ENCODE peak calls at places on chromosomes 3 and 15, in four cellular contexts. Y, D, W and O are unnamed samples.

GRCh38 chr3:46881819-46882376 is 4.4 kb downstream of the PTH1R start:
- DNase-seq in Y (no peak), D (no peak), W (no peak), O (no peak)

GRCh38 chr3:4637265-4637664 is 144.1 kb downstream of the ITPR1 start:
- DNase-seq in Y (no peak), D (no peak), W (no peak), O (no peak)

GRCh38 chr15:34588046-34588674 is 4.7 kb upstream of the GOLGA8B start:
- DNase-seq in Y (peak; percentile 80), D (peak; percentile 45), W (peak; percentile 85), O (peak; percentile 51)

GRCh38 chr3:21524113-21524512 is 226.9 kb downstream of the ZNF385D start:
- DNase-seq in Y (no peak), D (no peak), W (peak; percentile 51), O (no peak)

GRCh38 chr15:67887776-67888175 is 47.9 kb upstream of the RNU6-1 start:
- DNase-seq in Y (no peak), D (no peak), W (no peak), O (no peak)

GRCh38 chr3:13852638-13853009 is 27.2 kb downstream of the WNT7A start:
- DNase-seq in Y (no peak), D (no peak), W (no peak), O (no peak)

GRCh38 chr3:115996420-115997108 is 373.3 kb downstream of the GAP43 start:
- DNase-seq in Y (peak; percentile 41), D (no peak), W (no peak), O (no peak)

GRCh38 chr3:146156801-146157310 is 4.1 kb downstream of the PLOD2 start:
- DNase-seq in Y (no peak), D (no peak), W (no peak), O (no peak)

GRCh38 chr15:77009646-77010311 is 14.9 kb downstream of the PSTPIP1 start:
- DNase-seq in Y (peak; percentile 14), D (no peak), W (peak; percentile 20), O (no peak)

GRCh38 chr15:74392402-74392876 is 25.0 kb upstream of the CYP11A1 start:
- DNase-seq in Y (peak; percentile 48), D (no peak), W (peak; percentile 63), O (no peak)

GRCh38 chr3:123584284-123584987 is 417 bp downstream of the HACD2 start:
- DNase-seq in Y (no peak), D (no peak), W (no peak), O (no peak)

GRCh38 chr15:69475769-69476358 is 23.2 kb downstream of the RPLP1 start:
- DNase-seq in Y (peak; percentile 63), D (peak; percentile 25), W (peak; percentile 71), O (peak; percentile 83)

GRCh38 chr3:61975936-61976335 is 397.4 kb downstream of the FEZF2 start:
- DNase-seq in Y (no peak), D (no peak), W (no peak), O (no peak)

GRCh38 chr15:76512971-76513370 is 176.4 kb downstream of the ISL2 start:
- DNase-seq in Y (peak; percentile 30), D (no peak), W (peak; percentile 13), O (no peak)

GRCh38 chr3:197124713-197125112 is 95.1 kb upstream of the MELTF start:
- DNase-seq in Y (peak; percentile 11), D (no peak), W (no peak), O (no peak)

GRCh38 chr3:66602237-66602636 is 101.4 kb upstream of the LRIG1 start:
- DNase-seq in Y (peak; percentile 42), D (no peak), W (no peak), O (no peak)
- TF ChIP-seq CTCF in Y (no peak), D (no peak), W (no peak), O (no peak)

GRCh38 chr3:193452338-193452737 is 73.8 kb upstream of the ATP13A5 start:
- DNase-seq in Y (no peak), D (no peak), W (no peak), O (no peak)
- TF ChIP-seq CTCF in Y (no peak), D (no peak), W (peak; percentile 26), O (peak; percentile 60)

GRCh38 chr3:155412856-155413255 is 119.4 kb upstream of the STRIT1 start:
- DNase-seq in Y (no peak), D (no peak), W (no peak), O (no peak)

GRCh38 chr3:155407971-155408370 is 114.5 kb upstream of the STRIT1 start:
- DNase-seq in Y (no peak), D (no peak), W (peak; percentile 74), O (no peak)

GRCh38 chr3:155407331-155407730 is 113.8 kb upstream of the STRIT1 start:
- DNase-seq in Y (no peak), D (no peak), W (peak; percentile 37), O (no peak)

GRCh38 chr3:155409336-155409735 is 115.9 kb upstream of the STRIT1 start:
- DNase-seq in Y (no peak), D (no peak), W (no peak), O (no peak)

DNA sequence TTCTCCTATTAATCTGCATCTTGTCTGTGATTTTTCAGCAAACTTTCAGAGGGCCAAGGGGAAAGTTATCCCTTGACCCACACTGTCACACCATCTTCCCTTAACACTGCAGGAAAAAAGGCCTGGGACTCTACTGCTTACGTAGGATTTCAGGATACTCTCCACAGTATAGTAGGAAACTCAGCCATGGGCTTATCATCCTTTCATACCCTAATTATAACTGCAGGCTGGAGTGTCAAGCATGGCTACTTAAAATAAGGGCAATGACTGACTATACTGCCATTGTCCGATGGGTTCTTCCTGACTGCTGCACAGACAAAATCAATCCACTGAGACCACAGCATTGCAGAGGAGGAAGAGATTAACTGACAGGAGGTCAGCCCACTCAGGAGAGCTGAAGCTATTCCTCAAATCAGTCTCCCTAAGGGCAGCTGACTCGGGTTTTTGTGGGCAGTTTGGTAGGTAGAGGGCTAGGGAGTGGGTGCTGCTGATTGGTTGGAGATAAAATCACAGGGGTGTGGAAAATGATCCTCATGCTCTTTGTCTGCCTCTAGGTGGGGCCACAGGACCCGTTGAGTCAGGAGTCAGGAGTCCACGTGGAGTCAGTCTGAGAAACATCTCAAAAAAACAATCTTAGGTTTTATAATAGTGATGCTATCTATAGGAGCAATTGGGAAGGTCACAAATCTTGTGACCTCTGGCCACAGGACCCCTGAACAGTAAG is 118.2 kb upstream of the STRIT1 start:
- DNase-seq in Y (no peak), D (no peak), W (no peak), O (no peak)
- TF ChIP-seq CTCF in Y (no peak), D (no peak), W (no peak), O (peak; percentile 13)

GRCh38 chr3:54954019-54954418 is 26.2 kb upstream of the LRTM1 start:
- DNase-seq in Y (peak; percentile 92), D (no peak), W (peak; percentile 95), O (no peak)
- TF ChIP-seq CTCF in Y (peak; percentile 21), D (no peak), W (peak; percentile 17), O (no peak)

GRCh38 chr3:27323087-27323570 is 46.1 kb downstream of the NEK10 start:
- DNase-seq in Y (no peak), D (no peak), W (no peak), O (no peak)

GRCh38 chr3:27326949-27327582 is 42.1 kb downstream of the NEK10 start:
- DNase-seq in Y (no peak), D (no peak), W (no peak), O (no peak)

GRCh38 chr3:27324695-27325094 is 44.5 kb downstream of the NEK10 start:
- DNase-seq in Y (no peak), D (no peak), W (no peak), O (no peak)

GRCh38 chr3:27326211-27326948 is 42.8 kb downstream of the NEK10 start:
- DNase-seq in Y (peak; percentile 98), D (no peak), W (peak; percentile 97), O (no peak)

GRCh38 chr3:27325419-27325818 is 43.8 kb downstream of the NEK10 start:
- DNase-seq in Y (no peak), D (no peak), W (no peak), O (no peak)
- TF ChIP-seq CTCF in Y (no peak), D (no peak), W (no peak), O (no peak)

DNA sequence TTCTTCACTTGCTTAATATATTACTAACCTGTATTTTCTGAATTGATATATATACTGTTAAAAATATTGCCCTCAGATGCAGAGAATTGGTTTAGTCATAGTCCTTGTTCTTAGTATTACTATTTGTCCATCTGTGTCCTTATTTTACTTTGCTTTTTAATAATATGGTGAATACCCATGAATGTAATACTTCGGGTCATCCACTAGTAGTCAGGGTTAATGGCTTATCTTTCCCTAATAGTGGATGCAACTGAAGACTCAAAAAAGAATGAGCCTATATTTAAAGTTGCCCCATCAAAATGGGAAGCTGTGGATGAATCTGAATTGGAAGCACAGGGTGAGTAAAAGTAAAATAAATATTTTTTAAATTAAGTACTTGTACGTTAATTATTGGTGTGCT is 36.5 kb downstream of the U2SURP start:
- DNase-seq in Y (no peak), D (no peak), W (no peak), O (no peak)
- TF ChIP-seq CTCF in Y (peak; percentile 7), D (no peak), W (peak; percentile 28), O (no peak)

GRCh38 chr3:128993461-128994172 is at the start of gene CFAP92:
- DNase-seq in Y (peak; percentile 40), D (peak; percentile 22), W (peak; percentile 24), O (peak; percentile 89)
- TF ChIP-seq CTCF in Y (no peak), D (no peak), W (no peak), O (no peak)